ENCODE peak calls at places on chromosomes 2 and 18, in five cellular contexts. F, P, T, Z and D are unnamed samples.

GRCh38 chr2:165079432-165079831 is 124.1 kb upstream of the SLC38A11 start:
- DNase-seq in P (no peak), F (no peak), Z (no peak), T (no peak), D (no peak)

GRCh38 chr18:71471963-71472725 is 1072.0 kb downstream of the CBLN2 start:
- DNase-seq in T (no peak), F (no peak), P (peak), Z (no peak), D (no peak)

GRCh38 chr2:166375205-166375735 is 474 bp downstream of the SCN9A start:
- DNase-seq in F (no peak), Z (peak), T (no peak), P (peak), D (no peak)

GRCh38 chr2:84725717-84726116 is 155.2 kb downstream of the TRABD2A start:
- DNase-seq in T (no peak), Z (no peak), P (no peak), F (no peak), D (no peak)

GRCh38 chr2:218216336-218216673 is 684 bp upstream of the ARPC2 start:
- DNase-seq in P (no peak), T (no peak), Z (no peak), F (no peak), D (no peak)

GRCh38 chr2:238158807-238159539 is at the start of gene ERFE:
- DNase-seq in P (no peak), F (peak), T (no peak), Z (peak), D (peak)

GRCh38 chr2:237201461-237202287 is 116.0 kb downstream of the COPS8 start:
- DNase-seq in P (peak), F (peak), Z (peak), T (no peak), D (no peak)

GRCh38 chr2:168254158-168254935 is 7.0 kb upstream of the STK39 start:
- DNase-seq in Z (no peak), T (no peak), P (peak), F (no peak), D (no peak)

GRCh38 chr2:166563894-166564293 is 69.8 kb upstream of the SCN7A start:
- DNase-seq in Z (no peak), F (no peak), T (no peak), P (no peak), D (no peak)

GRCh38 chr2:64313311-64313710 is 140.7 kb upstream of the LGALSL start:
- DNase-seq in Z (no peak), T (no peak), P (no peak), F (no peak), D (no peak)

GRCh38 chr2:226699321-226699720 is 100.3 kb downstream of the IRS1 start:
- DNase-seq in F (no peak), T (no peak), Z (no peak), P (no peak), D (no peak)

GRCh38 chr2:101265893-101266499 is 13.3 kb downstream of the CNOT11 start:
- DNase-seq in P (no peak), Z (no peak), T (no peak), F (no peak), D (peak)

GRCh38 chr2:88100489-88100858 is 27.4 kb downstream of the FABP1 start:
- DNase-seq in F (no peak), T (no peak), P (no peak), Z (no peak), D (no peak)

GRCh38 chr18:43571078-43571689 is 293.9 kb upstream of the SYT4 start:
- DNase-seq in F (peak), P (peak), Z (peak), T (no peak), D (no peak)

GRCh38 chr2:38146917-38147307 is 71.0 kb upstream of the CYP1B1 start:
- DNase-seq in T (peak), Z (peak), P (peak), F (peak), D (no peak)

GRCh38 chr2:26988165-26988879 is 17.9 kb downstream of the MAPRE3 start:
- DNase-seq in T (no peak), F (no peak), Z (no peak), P (no peak), D (no peak)

GRCh38 chr18:33440011-33440383 is 524 bp downstream of the CCDC178 start:
- DNase-seq in T (peak), Z (peak), F (peak), P (no peak), D (peak)

GRCh38 chr2:102421890-102422759 is 835 bp upstream of the IL18RAP start:
- DNase-seq in P (no peak), T (no peak), F (no peak), Z (peak), D (no peak)

GRCh38 chr2:102422910-102423309 is at the start of gene IL18RAP:
- DNase-seq in P (no peak), Z (no peak), F (no peak), T (no peak), D (no peak)

GRCh38 chr2:102420290-102420689 is 2.7 kb upstream of the IL18RAP start:
- DNase-seq in P (no peak), F (no peak), Z (no peak), T (no peak), D (no peak)

GRCh38 chr2:102417946-102418345 is 5.0 kb upstream of the IL18RAP start:
- DNase-seq in T (no peak), Z (no peak), P (no peak), F (no peak), D (no peak)

DNA sequence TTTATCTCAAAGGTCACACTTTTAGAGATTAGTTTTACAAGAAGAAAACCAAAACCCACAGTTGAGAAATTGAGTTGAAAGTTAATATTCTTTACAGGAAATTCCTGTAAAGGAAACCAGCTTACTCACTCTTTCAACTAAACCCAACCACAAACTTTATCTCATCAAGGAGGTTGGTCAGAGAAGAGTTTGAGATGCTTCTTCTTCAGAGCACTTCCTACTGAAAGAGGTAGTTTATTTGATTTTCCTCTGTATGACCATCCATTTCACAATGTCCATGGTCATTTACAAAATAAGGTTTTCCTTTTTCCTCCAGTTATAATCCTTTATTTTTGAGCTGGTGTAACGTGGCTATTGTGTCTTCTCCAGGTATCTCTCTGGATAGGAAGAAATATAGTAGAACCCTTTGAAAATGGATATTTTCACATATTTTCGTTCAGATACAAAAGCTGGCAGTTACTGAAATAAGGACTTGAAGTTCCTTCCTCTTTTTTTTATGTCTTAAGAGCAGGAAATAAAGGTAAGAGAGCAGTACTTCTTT is 4.5 kb upstream of the IL18RAP start:
- DNase-seq in P (no peak), T (no peak), Z (no peak), F (no peak), D (no peak)
- TF ChIP-seq JUN in P (no peak), T (no peak), Z (no peak), F (no peak), D (no peak)

GRCh38 chr2:2901384-2902345 is 476.0 kb downstream of the EIPR1 start:
- DNase-seq in T (no peak), F (no peak), Z (no peak), P (peak), D (no peak)

GRCh38 chr2:2909086-2910035 is 468.3 kb downstream of the EIPR1 start:
- DNase-seq in F (no peak), T (no peak), P (no peak), Z (no peak), D (no peak)

GRCh38 chr2:2906091-2906490 is 471.5 kb downstream of the EIPR1 start:
- DNase-seq in T (no peak), F (no peak), Z (no peak), P (no peak), D (no peak)

GRCh38 chr2:2902551-2903216 is 474.9 kb downstream of the EIPR1 start:
- DNase-seq in P (no peak), Z (no peak), T (no peak), F (no peak), D (no peak)

GRCh38 chr2:2904721-2905340 is 472.8 kb downstream of the EIPR1 start:
- DNase-seq in Z (no peak), T (no peak), F (no peak), P (no peak), D (no peak)
- TF ChIP-seq USF2 in Z (no peak), T (no peak), F (no peak), P (no peak), D (no peak)

DNA sequence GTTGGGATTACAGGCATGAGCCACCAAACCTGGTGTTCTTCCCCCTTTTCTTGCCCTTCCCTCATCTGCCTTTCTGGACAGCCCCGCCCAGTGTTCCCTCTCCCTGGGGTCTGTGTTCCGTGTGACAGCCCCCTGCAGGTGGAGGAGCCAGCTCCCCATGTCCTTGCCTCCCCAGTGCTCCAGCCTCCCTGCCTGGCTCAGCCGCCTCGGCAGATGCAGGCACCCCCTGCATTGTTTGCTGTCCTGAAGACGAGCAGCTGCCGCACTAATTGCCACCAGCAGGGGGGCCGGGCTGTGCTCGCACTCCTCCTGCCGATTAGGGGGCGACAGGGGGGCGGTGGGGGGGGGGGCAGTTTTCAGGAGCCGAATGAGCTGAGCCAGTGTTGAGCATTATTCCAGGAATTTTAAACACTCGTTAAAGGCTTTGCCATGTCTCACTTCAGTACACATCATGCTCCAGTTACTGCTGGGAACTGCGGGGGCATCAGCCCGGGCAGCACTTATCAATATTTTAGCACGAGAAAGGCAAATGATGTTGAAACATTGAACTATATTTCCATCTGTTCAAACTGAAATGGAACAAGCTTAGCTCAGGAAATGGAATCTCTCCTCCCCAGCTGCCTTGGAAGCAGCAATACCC is 23.3 kb downstream of the SIX3 start:
- DNase-seq in P (no peak), T (no peak), Z (peak), F (no peak), D (peak)
- TF ChIP-seq JUN in P (no peak), T (no peak), Z (no peak), F (no peak), D (no peak)

GRCh38 chr18:70334728-70335329 is 46.0 kb downstream of the SOCS6 start:
- DNase-seq in Z (no peak), T (no peak), F (no peak), P (peak), D (no peak)
- TF ChIP-seq USF2 in Z (no peak), T (no peak), F (no peak), P (no peak), D (no peak)